ENCODE peak calls at places on chromosomes 11 and 22, in five cellular contexts. G, B, V, M and L are unnamed samples.

GRCh38 chr22:26612652-26613051 is 5.2 kb downstream of the CRYBB1 start:
- DNase-seq in M (no peak), B (no peak), V (no peak), G (no peak), L (no peak)

GRCh38 chr11:19218801-19219460 is 17.1 kb upstream of the CSRP3 start:
- DNase-seq in M (no peak), V (no peak), G (no peak), B (no peak), L (peak)

GRCh38 chr11:66971483-66971882 is 3.6 kb upstream of the C11orf86 start:
- DNase-seq in G (no peak), B (no peak), M (no peak), V (no peak), L (no peak)

GRCh38 chr22:29394931-29395581 is 6.7 kb upstream of the AP1B1 start:
- DNase-seq in V (peak), M (peak), G (peak), B (peak), L (no peak)

GRCh38 chr11:128763224-128763623 is 69.4 kb downstream of the FLI1 start:
- DNase-seq in G (no peak), V (no peak), M (no peak), B (no peak), L (no peak)

GRCh38 chr22:48561676-48562075 is 1266.0 kb downstream of the BRD1 start:
- DNase-seq in B (no peak), M (no peak), V (no peak), G (no peak), L (no peak)

GRCh38 chr11:57154718-57155117 is 27.0 kb upstream of the LRRC55 start:
- DNase-seq in V (no peak), M (no peak), B (no peak), G (peak), L (no peak)

GRCh38 chr11:124928942-124929663 is 6.7 kb downstream of the HEPACAM start:
- DNase-seq in B (no peak), M (no peak), G (no peak), V (no peak), L (no peak)

GRCh38 chr22:46640293-46640692 is 20.1 kb downstream of the GRAMD4 start:
- DNase-seq in G (no peak), M (no peak), V (no peak), B (no peak), L (no peak)

GRCh38 chr11:128766687-128767086 is 72.8 kb downstream of the FLI1 start:
- DNase-seq in B (no peak), G (no peak), M (no peak), V (no peak), L (no peak)

GRCh38 chr11:59186130-59186594 is 14.2 kb downstream of the DTX4 start:
- DNase-seq in B (no peak), G (peak), V (no peak), M (peak), L (no peak)

GRCh38 chr22:23532756-23533155 is 47.3 kb downstream of the IGLL1 start:
- DNase-seq in G (no peak), M (no peak), B (peak), V (no peak), L (no peak)

GRCh38 chr11:125085301-125086081 is 22.4 kb downstream of the SLC37A2 start:
- DNase-seq in B (peak), M (no peak), G (no peak), V (no peak), L (no peak)

GRCh38 chr11:7449196-7449840 is 36.0 kb upstream of the OLFML1 start:
- DNase-seq in M (no peak), B (no peak), V (no peak), G (no peak), L (no peak)

GRCh38 chr11:59247535-59248227 is 35.0 kb upstream of the MPEG1 start:
- DNase-seq in G (peak), V (no peak), M (no peak), B (no peak), L (no peak)

GRCh38 chr11:44964526-44965209 is 14.0 kb upstream of the TP53I11 start:
- DNase-seq in B (no peak), G (no peak), M (no peak), V (no peak), L (no peak)

GRCh38 chr22:38259370-38259769 is 13.4 kb downstream of the TMEM184B start:
- DNase-seq in V (no peak), G (no peak), M (no peak), B (no peak), L (no peak)

GRCh38 chr22:38243007-38243775 is 29.6 kb downstream of the TMEM184B start:
- DNase-seq in B (no peak), V (peak), M (peak), G (peak), L (no peak)

GRCh38 chr11:78208257-78209165 is 19.8 kb downstream of the USP35 start:
- DNase-seq in G (no peak), M (no peak), V (no peak), B (peak), L (no peak)

GRCh38 chr22:37351268-37351667 is 69.0 kb downstream of the CYTH4 start:
- DNase-seq in M (no peak), B (no peak), G (no peak), V (no peak), L (no peak)

GRCh38 chr11:58926695-58927094 is 12.6 kb upstream of the GLYATL1 start:
- DNase-seq in M (no peak), V (no peak), G (peak), B (no peak), L (no peak)

GRCh38 chr11:1120532-1121342 is 37.0 kb upstream of the MUC5AC start:
- DNase-seq in V (no peak), M (peak), G (no peak), B (peak), L (no peak)

GRCh38 chr22:45781941-45782340 is 110.3 kb downstream of the ATXN10 start:
- DNase-seq in M (no peak), G (no peak), B (no peak), V (no peak), L (no peak)

GRCh38 chr22:44019416-44019815 is 4.7 kb upstream of the PARVB start:
- DNase-seq in B (no peak), V (no peak), G (no peak), M (no peak), L (no peak)

GRCh38 chr11:46247664-46248063 is 29.8 kb upstream of the CREB3L1 start:
- DNase-seq in G (peak), M (peak), V (no peak), B (no peak), L (no peak)

GRCh38 chr22:44337658-44338004 is 24.9 kb upstream of the SHISAL1 start:
- DNase-seq in M (peak), B (peak), V (peak), G (peak), L (no peak)

GRCh38 chr11:128450882-128451647 is 136.3 kb downstream of the ETS1 start:
- DNase-seq in M (no peak), V (no peak), G (no peak), B (no peak), L (no peak)

GRCh38 chr11:67295846-67296245 is 6.7 kb downstream of the ANKRD13D start:
- DNase-seq in G (no peak), B (no peak), M (no peak), V (no peak), L (no peak)

GRCh38 chr11:79167510-79168188 is 273.2 kb downstream of the TENM4 start:
- DNase-seq in G (no peak), B (no peak), M (no peak), V (no peak), L (peak)

GRCh38 chr11:120400564-120401364 is 64.6 kb downstream of the ARHGEF12 start:
- DNase-seq in B (no peak), G (peak), V (no peak), M (no peak), L (no peak)

GRCh38 chr11:33197915-33198727 is 36.8 kb upstream of the CSTF3 start:
- DNase-seq in G (no peak), V (no peak), M (no peak), B (no peak), L (no peak)

GRCh38 chr11:117097567-117098268 is 510 bp downstream of the SIK3 start:
- DNase-seq in G (no peak), V (peak), M (peak), B (peak), L (no peak)
- TF ChIP-seq POLR2A in G (no peak), V (no peak), M (no peak), B (no peak), L (no peak)

DNA sequence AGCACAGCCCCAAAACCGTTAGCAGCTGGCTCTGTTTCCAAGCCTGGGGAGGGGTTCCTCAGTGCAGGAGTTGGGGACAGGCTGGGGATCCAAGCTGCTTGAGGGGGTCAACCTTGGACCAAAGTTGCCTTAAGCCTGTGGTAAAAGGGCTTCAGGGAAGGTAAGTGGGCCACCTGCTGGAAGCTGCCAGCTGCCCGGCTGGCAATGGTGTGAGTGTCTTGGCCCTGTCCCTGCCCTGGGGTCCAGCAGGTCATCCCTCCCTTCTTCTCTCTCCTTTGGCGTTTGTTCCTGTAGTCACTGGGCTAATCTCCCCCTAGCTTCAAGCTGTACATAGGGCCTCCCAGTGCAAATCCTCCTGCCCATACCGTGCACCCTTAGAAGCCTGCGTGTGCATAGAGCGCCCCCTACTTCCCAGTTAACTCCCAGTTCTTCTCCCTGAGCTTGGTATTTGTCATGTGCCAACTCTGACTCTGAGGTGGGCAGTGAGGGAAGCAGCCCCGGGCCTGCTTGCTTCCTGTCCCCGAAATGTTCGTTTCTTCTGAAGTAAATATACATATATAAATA is 4.4 kb downstream of the TMEM258 start:
- DNase-seq in V (no peak), M (peak), G (peak), B (no peak), L (no peak)
- H3K27ac ChIP-seq in V (no peak), M (no peak), G (no peak), B (no peak), L (no peak)

DNA sequence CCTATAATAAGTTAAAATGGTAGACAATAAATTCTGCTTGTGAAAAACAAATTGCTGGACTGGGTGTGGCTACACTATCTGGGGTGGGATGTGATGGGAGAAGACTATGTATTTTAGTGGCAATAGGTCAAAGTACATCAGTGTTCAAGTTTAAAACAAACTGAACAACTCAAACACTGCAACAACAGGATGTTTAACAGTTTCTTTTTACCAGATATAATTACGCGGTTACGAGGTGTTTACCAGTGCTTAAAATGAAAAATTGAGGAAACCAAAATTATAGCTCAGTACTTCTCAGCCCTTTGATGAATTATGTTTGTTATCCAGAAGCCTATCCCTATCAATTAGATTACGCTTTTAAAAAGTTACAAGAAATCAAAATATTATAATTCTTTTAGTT is 3.2 kb downstream of the PRDM10 start:
- DNase-seq in G (no peak), B (no peak), V (no peak), M (no peak), L (no peak)
- TF ChIP-seq EP300 in G (no peak), B (no peak), V (no peak), M (no peak), L (no peak)

GRCh38 chr22:19776433-19777031 is 16.0 kb downstream of the TBX1 start:
- DNase-seq in B (no peak), V (no peak), G (no peak), M (no peak), L (no peak)

GRCh38 chr22:19775496-19776325 is 15.1 kb downstream of the TBX1 start:
- DNase-seq in G (no peak), B (no peak), M (no peak), V (no peak), L (no peak)

GRCh38 chr22:19782533-19782932 is 22.0 kb downstream of the TBX1 start:
- DNase-seq in B (no peak), G (no peak), V (no peak), M (no peak), L (no peak)

GRCh38 chr22:19779685-19780268 is 19.2 kb downstream of the TBX1 start:
- DNase-seq in B (no peak), G (no peak), V (no peak), M (no peak), L (no peak)

DNA sequence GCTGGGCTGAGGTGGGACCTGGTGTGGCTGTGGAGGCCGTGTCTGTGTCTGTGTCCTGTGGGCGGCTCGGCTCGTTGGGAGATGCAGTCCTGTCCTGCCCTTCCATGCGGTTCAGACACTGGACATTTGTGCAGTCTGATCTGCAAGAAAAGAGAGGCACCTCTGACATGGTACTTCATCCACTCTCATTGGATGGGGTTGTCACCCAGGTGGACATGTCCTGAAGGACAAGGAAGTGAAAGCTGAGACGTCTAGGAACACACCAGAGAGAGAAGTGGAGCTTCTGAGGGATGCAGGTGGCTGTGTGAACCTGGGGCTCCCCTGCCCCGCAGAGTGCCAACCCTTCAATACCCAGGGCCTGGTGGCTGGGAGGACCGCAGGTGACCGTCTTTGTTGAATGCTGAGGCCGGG is 18.4 kb downstream of the TBX1 start:
- DNase-seq in B (no peak), G (no peak), M (no peak), V (no peak), L (no peak)
- TF ChIP-seq POLR2A in B (no peak), G (no peak), M (no peak), V (no peak), L (no peak)